ENCODE peak calls at places on chromosomes 12 and 14, in seven cellular contexts. One of them, this sample, is unnamed. For H3K4me1, the result is how much of the 10 kb centered on the place peaks cover.

GRCh38 chr12:62468935-62469334 is 2.3 kb downstream of the MON2 start:
- DNase-seq in body of pancreas: no peak
- DNase-seq in ascending aorta: no peak
- DNase-seq in heart left ventricle: no peak
- DNase-seq in A673: no peak
- DNase-seq in Panc1: no peak
- DNase-seq in ovary: no peak
- DNase-seq in this sample: no peak

GRCh38 chr12:104693493-104693892 is 236.7 kb downstream of the CHST11 start:
- DNase-seq in body of pancreas: no peak
- DNase-seq in ascending aorta: no peak
- DNase-seq in heart left ventricle: no peak
- DNase-seq in A673: no peak
- DNase-seq in Panc1: no peak
- DNase-seq in ovary: no peak
- DNase-seq in this sample: no peak

GRCh38 chr12:50196537-50196936 is 29.4 kb upstream of the CERS5 start:
- DNase-seq in body of pancreas: no peak
- DNase-seq in ascending aorta: no peak
- DNase-seq in heart left ventricle: no peak
- DNase-seq in A673: no peak
- DNase-seq in Panc1: no peak
- DNase-seq in ovary: no peak
- DNase-seq in this sample: no peak

GRCh38 chr12:55932546-55932919 is 1.6 kb downstream of the DGKA start:
- DNase-seq in body of pancreas: no peak
- DNase-seq in ascending aorta: no peak
- DNase-seq in heart left ventricle: no peak
- DNase-seq in A673: no peak
- DNase-seq in Panc1: no peak
- DNase-seq in ovary: no peak
- DNase-seq in this sample: no peak

GRCh38 chr12:117262749-117263148 is 72.5 kb upstream of the FBXO21 start:
- DNase-seq in body of pancreas: no peak
- DNase-seq in ascending aorta: no peak
- DNase-seq in heart left ventricle: no peak
- DNase-seq in A673: no peak
- DNase-seq in Panc1: no peak
- DNase-seq in ovary: no peak
- DNase-seq in this sample: no peak

GRCh38 chr12:53596920-53597363 is 29.2 kb downstream of the ATF7 start:
- DNase-seq in body of pancreas: no peak
- DNase-seq in ascending aorta: no peak
- DNase-seq in heart left ventricle: no peak
- DNase-seq in A673: no peak
- DNase-seq in Panc1: no peak
- DNase-seq in ovary: no peak
- DNase-seq in this sample: no peak

GRCh38 chr14:23114669-23115491 is 4.2 kb downstream of the CEBPE start:
- DNase-seq in body of pancreas: no peak
- DNase-seq in ascending aorta: peak
- DNase-seq in heart left ventricle: no peak
- DNase-seq in A673: peak
- DNase-seq in Panc1: no peak
- DNase-seq in ovary: no peak
- DNase-seq in this sample: no peak

GRCh38 chr12:75759842-75760260 is 248.4 kb upstream of the KRR1 start:
- DNase-seq in body of pancreas: no peak
- DNase-seq in ascending aorta: no peak
- DNase-seq in heart left ventricle: no peak
- DNase-seq in A673: no peak
- DNase-seq in Panc1: peak
- DNase-seq in ovary: no peak
- DNase-seq in this sample: no peak

GRCh38 chr12:76002598-76003262 is 28.8 kb downstream of the PHLDA1 start:
- DNase-seq in body of pancreas: no peak
- DNase-seq in ascending aorta: no peak
- DNase-seq in heart left ventricle: no peak
- DNase-seq in A673: no peak
- DNase-seq in Panc1: no peak
- DNase-seq in ovary: no peak
- DNase-seq in this sample: no peak

GRCh38 chr14:91980157-91980556 is 32.7 kb upstream of the FBLN5 start:
- DNase-seq in body of pancreas: no peak
- DNase-seq in ascending aorta: no peak
- DNase-seq in heart left ventricle: no peak
- DNase-seq in A673: peak
- DNase-seq in Panc1: peak
- DNase-seq in ovary: no peak
- DNase-seq in this sample: no peak

GRCh38 chr14:73896521-73896920 is 9.9 kb downstream of the ZNF410 start:
- DNase-seq in body of pancreas: no peak
- DNase-seq in ascending aorta: no peak
- DNase-seq in heart left ventricle: no peak
- DNase-seq in A673: no peak
- DNase-seq in Panc1: no peak
- DNase-seq in ovary: no peak
- DNase-seq in this sample: no peak

GRCh38 chr14:52077261-52077984 is 8.6 kb upstream of the NID2 start:
- DNase-seq in body of pancreas: no peak
- DNase-seq in ascending aorta: no peak
- DNase-seq in heart left ventricle: no peak
- DNase-seq in A673: no peak
- DNase-seq in Panc1: no peak
- DNase-seq in ovary: no peak
- DNase-seq in this sample: no peak

GRCh38 chr14:52079239-52079956 is 10.5 kb upstream of the NID2 start:
- DNase-seq in body of pancreas: no peak
- DNase-seq in ascending aorta: no peak
- DNase-seq in heart left ventricle: no peak
- DNase-seq in A673: no peak
- DNase-seq in Panc1: no peak
- DNase-seq in ovary: no peak
- DNase-seq in this sample: no peak

GRCh38 chr12:75707983-75708382 is 196.6 kb upstream of the KRR1 start:
- DNase-seq in body of pancreas: no peak
- DNase-seq in ascending aorta: no peak
- DNase-seq in heart left ventricle: no peak
- DNase-seq in A673: peak
- DNase-seq in Panc1: no peak
- DNase-seq in ovary: no peak
- DNase-seq in this sample: no peak

GRCh38 chr12:123227581-123228258 is 5.2 kb downstream of the MPHOSPH9 start:
- DNase-seq in body of pancreas: no peak
- DNase-seq in ascending aorta: no peak
- DNase-seq in heart left ventricle: no peak
- DNase-seq in A673: peak
- DNase-seq in Panc1: no peak
- DNase-seq in ovary: no peak
- DNase-seq in this sample: no peak

GRCh38 chr12:96578526-96579125 is 89.2 kb downstream of the CFAP54 start:
- DNase-seq in body of pancreas: no peak
- DNase-seq in ascending aorta: no peak
- DNase-seq in heart left ventricle: no peak
- DNase-seq in A673: peak
- DNase-seq in Panc1: no peak
- DNase-seq in ovary: no peak
- DNase-seq in this sample: no peak

GRCh38 chr12:125841332-125841731 is 776.1 kb downstream of the AACS start:
- DNase-seq in body of pancreas: no peak
- DNase-seq in ascending aorta: no peak
- DNase-seq in heart left ventricle: no peak
- DNase-seq in A673: no peak
- DNase-seq in Panc1: no peak
- DNase-seq in ovary: no peak
- DNase-seq in this sample: no peak

GRCh38 chr14:88825503-88825902 is 1.1 kb downstream of the TTC8 start:
- DNase-seq in body of pancreas: no peak
- DNase-seq in ascending aorta: no peak
- DNase-seq in heart left ventricle: no peak
- DNase-seq in A673: no peak
- DNase-seq in Panc1: no peak
- DNase-seq in ovary: no peak
- DNase-seq in this sample: no peak

GRCh38 chr12:9971158-9971557 is at the start of gene CLEC12A:
- DNase-seq in body of pancreas: no peak
- DNase-seq in ascending aorta: no peak
- DNase-seq in heart left ventricle: no peak
- DNase-seq in A673: no peak
- DNase-seq in Panc1: no peak
- DNase-seq in ovary: no peak
- DNase-seq in this sample: no peak

GRCh38 chr12:131233737-131234474 is 280.2 kb downstream of the ADGRD1 start:
- DNase-seq in body of pancreas: no peak
- DNase-seq in ascending aorta: no peak
- DNase-seq in heart left ventricle: no peak
- DNase-seq in A673: no peak
- DNase-seq in Panc1: no peak
- DNase-seq in ovary: no peak
- DNase-seq in this sample: no peak

GRCh38 chr14:55580401-55581010 is 499 bp downstream of the KTN1 start:
- DNase-seq in body of pancreas: peak
- DNase-seq in ascending aorta: peak
- DNase-seq in heart left ventricle: peak
- DNase-seq in A673: peak
- DNase-seq in Panc1: no peak
- DNase-seq in ovary: peak
- DNase-seq in this sample: peak

GRCh38 chr14:64945431-64945830 is 2.9 kb upstream of the GPX2 start:
- DNase-seq in body of pancreas: no peak
- DNase-seq in ascending aorta: peak
- DNase-seq in heart left ventricle: no peak
- DNase-seq in A673: no peak
- DNase-seq in Panc1: no peak
- DNase-seq in ovary: no peak
- DNase-seq in this sample: no peak
- H3K4me3 ChIP-seq in body of pancreas: no peak
- H3K4me3 ChIP-seq in ascending aorta: no peak
- H3K4me3 ChIP-seq in heart left ventricle: no peak
- H3K4me3 ChIP-seq in A673: no peak
- H3K4me3 ChIP-seq in Panc1: no peak
- H3K4me3 ChIP-seq in ovary: no peak
- H3K4me3 ChIP-seq in this sample: no peak

GRCh38 chr12:57842342-57843294 is 3.9 kb downstream of the CTDSP2 start:
- DNase-seq in body of pancreas: no peak
- DNase-seq in ascending aorta: no peak
- DNase-seq in heart left ventricle: no peak
- DNase-seq in A673: peak
- DNase-seq in Panc1: no peak
- DNase-seq in ovary: no peak
- DNase-seq in this sample: no peak

GRCh38 chr12:57839996-57840395 is 6.5 kb downstream of the CTDSP2 start:
- DNase-seq in body of pancreas: peak
- DNase-seq in ascending aorta: no peak
- DNase-seq in heart left ventricle: no peak
- DNase-seq in A673: no peak
- DNase-seq in Panc1: no peak
- DNase-seq in ovary: no peak
- DNase-seq in this sample: no peak

GRCh38 chr12:57838594-57839302 is 7.8 kb downstream of the CTDSP2 start:
- DNase-seq in body of pancreas: no peak
- DNase-seq in ascending aorta: no peak
- DNase-seq in heart left ventricle: no peak
- DNase-seq in A673: peak
- DNase-seq in Panc1: no peak
- DNase-seq in ovary: no peak
- DNase-seq in this sample: no peak

GRCh38 chr12:57840701-57841100 is 5.8 kb downstream of the CTDSP2 start:
- DNase-seq in body of pancreas: peak
- DNase-seq in ascending aorta: no peak
- DNase-seq in heart left ventricle: peak
- DNase-seq in A673: no peak
- DNase-seq in Panc1: no peak
- DNase-seq in ovary: no peak
- DNase-seq in this sample: no peak

GRCh38 chr12:57841445-57841844 is 5.1 kb downstream of the CTDSP2 start:
- DNase-seq in body of pancreas: no peak
- DNase-seq in ascending aorta: no peak
- DNase-seq in heart left ventricle: no peak
- DNase-seq in A673: no peak
- DNase-seq in Panc1: no peak
- DNase-seq in ovary: no peak
- DNase-seq in this sample: no peak
- H3K4me1 ChIP-seq in body of pancreas: half or more
- H3K4me1 ChIP-seq in ascending aorta: half or more
- H3K4me1 ChIP-seq in heart left ventricle: half or more
- H3K4me1 ChIP-seq in A673: half or more
- H3K4me1 ChIP-seq in Panc1: half or more
- H3K4me1 ChIP-seq in ovary: under half
- H3K4me1 ChIP-seq in this sample: under half

GRCh38 chr12:12582193-12582881 is 19.7 kb upstream of the DUSP16 start:
- DNase-seq in body of pancreas: no peak
- DNase-seq in ascending aorta: no peak
- DNase-seq in heart left ventricle: no peak
- DNase-seq in A673: no peak
- DNase-seq in Panc1: no peak
- DNase-seq in ovary: no peak
- DNase-seq in this sample: no peak
- H3K4me3 ChIP-seq in body of pancreas: no peak
- H3K4me3 ChIP-seq in ascending aorta: no peak
- H3K4me3 ChIP-seq in heart left ventricle: no peak
- H3K4me3 ChIP-seq in A673: no peak
- H3K4me3 ChIP-seq in Panc1: no peak
- H3K4me3 ChIP-seq in ovary: no peak
- H3K4me3 ChIP-seq in this sample: no peak

GRCh38 chr14:101809671-101810514 is 48.4 kb downstream of the PPP2R5C start:
- DNase-seq in body of pancreas: peak
- DNase-seq in ascending aorta: peak
- DNase-seq in heart left ventricle: peak
- DNase-seq in A673: peak
- DNase-seq in Panc1: peak
- DNase-seq in ovary: peak
- DNase-seq in this sample: peak

GRCh38 chr14:101813833-101814232 is 52.3 kb downstream of the PPP2R5C start:
- DNase-seq in body of pancreas: no peak
- DNase-seq in ascending aorta: no peak
- DNase-seq in heart left ventricle: no peak
- DNase-seq in A673: no peak
- DNase-seq in Panc1: no peak
- DNase-seq in ovary: no peak
- DNase-seq in this sample: no peak

GRCh38 chr14:101810897-101811620 is 49.5 kb downstream of the PPP2R5C start:
- DNase-seq in body of pancreas: no peak
- DNase-seq in ascending aorta: no peak
- DNase-seq in heart left ventricle: no peak
- DNase-seq in A673: no peak
- DNase-seq in Panc1: no peak
- DNase-seq in ovary: no peak
- DNase-seq in this sample: no peak

GRCh38 chr14:101813171-101813759 is 51.8 kb downstream of the PPP2R5C start:
- DNase-seq in body of pancreas: no peak
- DNase-seq in ascending aorta: no peak
- DNase-seq in heart left ventricle: peak
- DNase-seq in A673: no peak
- DNase-seq in Panc1: no peak
- DNase-seq in ovary: no peak
- DNase-seq in this sample: no peak

DNA sequence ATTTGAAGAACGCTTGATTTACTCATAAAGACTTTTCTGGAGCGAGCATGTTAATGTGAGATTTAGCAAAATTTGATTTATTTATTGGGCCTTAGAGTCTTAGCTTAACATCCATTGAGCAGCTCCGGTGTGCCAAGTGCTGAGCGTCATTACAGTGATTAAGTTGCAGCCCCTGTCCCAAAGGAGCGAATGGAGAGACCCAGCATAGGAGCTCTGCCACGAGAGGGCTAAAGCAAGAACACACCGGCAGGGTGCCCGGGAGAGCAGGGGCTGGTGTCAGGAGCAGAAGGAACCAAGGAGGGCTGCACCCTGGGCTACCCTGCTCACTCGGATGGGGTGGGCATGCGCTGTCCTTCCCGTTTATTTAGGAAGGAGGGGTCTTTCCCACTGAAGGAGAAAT is 50.6 kb downstream of the PPP2R5C start:
- DNase-seq in body of pancreas: peak
- DNase-seq in ascending aorta: no peak
- DNase-seq in heart left ventricle: no peak
- DNase-seq in A673: no peak
- DNase-seq in Panc1: no peak
- DNase-seq in ovary: no peak
- DNase-seq in this sample: no peak
- H3K4me1 ChIP-seq in body of pancreas: half or more
- H3K4me1 ChIP-seq in ascending aorta: under half
- H3K4me1 ChIP-seq in heart left ventricle: half or more
- H3K4me1 ChIP-seq in A673: under half
- H3K4me1 ChIP-seq in Panc1: under half
- H3K4me1 ChIP-seq in ovary: under half
- H3K4me1 ChIP-seq in this sample: under half